ENCODE peak calls at places on chromosomes 3 and 15, in five cellular contexts. S is left lung, L is RWPE2, R is right atrium auricular region, B is stomach. V is an unnamed sample.

GRCh38 chr3:32883817-32884216 is 66.0 kb downstream of the TRIM71 start:
- DNase-seq in L (no peak), R (no peak), B (no peak), S (no peak), V (no peak)

GRCh38 chr3:8279476-8279875 is 222.1 kb upstream of the LMCD1 start:
- DNase-seq in B (no peak), S (no peak), L (no peak), R (no peak), V (no peak)

GRCh38 chr15:92869263-92869940 is 30.7 kb upstream of the CHD2 start:
- DNase-seq in L (no peak), R (no peak), B (no peak), S (no peak), V (no peak)

GRCh38 chr3:39205919-39206516 is 13.6 kb upstream of the XIRP1 start:
- DNase-seq in L (no peak), B (no peak), R (no peak), S (no peak), V (no peak)

GRCh38 chr3:168025076-168025475 is 70.6 kb downstream of the GOLIM4 start:
- DNase-seq in L (no peak), S (no peak), R (no peak), B (no peak), V (no peak)

GRCh38 chr3:177787279-177788041 is 590.2 kb upstream of the TBL1XR1 start:
- DNase-seq in S (no peak), R (no peak), L (no peak), B (no peak), V (no peak)

GRCh38 chr3:185290266-185290665 is 36.4 kb upstream of the EHHADH start:
- DNase-seq in S (no peak), R (no peak), B (no peak), L (no peak), V (no peak)

GRCh38 chr15:25652697-25653096 is 210.4 kb downstream of the ATP10A start:
- DNase-seq in B (no peak), L (no peak), S (no peak), R (no peak), V (no peak)

GRCh38 chr15:100958326-100959065 is 39.3 kb downstream of the LRRK1 start:
- DNase-seq in L (no peak), S (no peak), R (no peak), B (no peak), V (no peak)

GRCh38 chr3:4241595-4242170 is 61.5 kb upstream of the SETMAR start:
- DNase-seq in R (no peak), S (no peak), B (no peak), L (no peak), V (no peak)

GRCh38 chr3:28836199-28836598 is 444.7 kb upstream of the RBMS3 start:
- DNase-seq in R (no peak), B (no peak), S (no peak), L (no peak), V (no peak)

GRCh38 chr3:52682016-52682415 is 3.7 kb downstream of the PBRM1 start:
- DNase-seq in L (no peak), R (no peak), B (no peak), S (peak; percentile 37), V (no peak)

GRCh38 chr15:82850242-82850591 is 40.8 kb downstream of the WHAMM start:
- DNase-seq in B (no peak), L (peak; percentile 55), S (no peak), R (peak; percentile 50), V (no peak)

GRCh38 chr3:128665362-128666021 is 14.9 kb upstream of the RPN1 start:
- DNase-seq in S (no peak), R (no peak), L (no peak), B (no peak), V (no peak)

GRCh38 chr3:41158947-41159346 is 40.4 kb upstream of the CTNNB1 start:
- DNase-seq in R (no peak), S (peak; percentile 45), B (no peak), L (no peak), V (no peak)

GRCh38 chr3:140494970-140495369 is 182.9 kb upstream of the TRIM42 start:
- DNase-seq in S (no peak), R (no peak), L (no peak), B (no peak), V (no peak)

GRCh38 chr3:140497331-140497730 is 180.5 kb upstream of the TRIM42 start:
- DNase-seq in B (no peak), S (no peak), L (no peak), R (no peak), V (no peak)

GRCh38 chr3:140499114-140499757 is 178.6 kb upstream of the TRIM42 start:
- DNase-seq in S (no peak), B (no peak), L (no peak), R (no peak), V (no peak)

GRCh38 chr3:140487566-140487965 is 190.3 kb upstream of the TRIM42 start:
- DNase-seq in S (no peak), B (no peak), L (no peak), R (no peak), V (no peak)

GRCh38 chr3:140493271-140493670 is 184.6 kb upstream of the TRIM42 start:
- DNase-seq in R (no peak), L (no peak), S (no peak), B (no peak), V (no peak)
- H3K9me3 ChIP-seq in R (no peaks in the 10 kb centered on the region), L (no peaks in the 10 kb centered on the region), S (no peaks in the 10 kb centered on the region), B (no peaks in the 10 kb centered on the region), V (no peaks in the 10 kb centered on the region)

GRCh38 chr3:107345968-107346367 is 31.3 kb upstream of the CCDC54 start:
- DNase-seq in R (no peak), L (no peak), B (no peak), S (no peak), V (no peak)
- H3K27ac ChIP-seq in R (no peak overlapping the region), L (no peak overlapping the region), B (no peak overlapping the region), S (no peak overlapping the region), V (no peak overlapping the region)

DNA sequence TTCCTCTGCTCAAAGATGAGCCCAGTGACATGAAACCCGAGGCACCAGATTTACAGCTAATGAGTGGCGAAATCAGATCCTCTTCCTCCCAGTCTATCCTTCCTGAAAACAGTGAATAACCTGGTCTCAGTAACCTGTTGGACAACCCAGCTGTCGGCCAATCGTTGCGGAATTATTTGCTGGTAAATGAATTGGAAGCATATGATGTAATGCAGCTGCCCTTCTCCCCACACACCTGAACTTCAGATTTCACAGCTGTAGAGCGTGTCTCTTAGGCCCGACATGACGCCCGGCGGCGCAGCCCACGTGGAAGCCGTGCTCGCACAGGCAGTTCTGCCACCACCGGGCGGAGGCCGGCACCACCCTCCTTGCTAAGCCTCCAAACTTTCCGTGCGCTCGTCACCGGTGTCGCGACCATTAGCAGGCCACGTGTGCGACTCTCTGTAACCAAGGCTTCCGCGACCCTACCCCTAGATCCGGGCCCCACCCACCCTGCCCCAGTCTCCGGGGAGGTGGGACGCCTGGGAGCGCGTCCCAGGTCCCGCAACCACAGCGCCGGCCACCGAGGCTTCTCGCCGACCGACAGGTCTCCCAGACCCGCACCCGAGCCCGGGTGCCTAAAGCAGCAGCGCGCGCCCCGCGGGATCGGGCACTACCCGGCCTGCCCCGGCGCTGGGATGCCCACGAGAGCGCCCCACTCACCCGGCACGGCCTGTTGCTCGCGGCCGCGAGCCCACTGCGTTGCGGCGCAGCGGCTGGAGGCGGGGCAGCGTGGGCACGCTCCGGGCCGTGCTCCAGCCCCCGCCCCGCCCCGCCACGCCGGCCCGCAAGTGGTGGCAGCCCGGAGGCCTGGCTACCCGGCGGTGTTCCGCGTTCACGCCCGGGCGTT is at the start of gene RIOX2:
- DNase-seq in S (peak; percentile 78), B (peak; percentile 78), L (peak; percentile 69), R (peak; percentile 74), V (peak; percentile 95)
- TF ChIP-seq CTCF in S (no peak), B (no peak), L (no peak), R (peak; percentile 43), V (no peak)

DNA sequence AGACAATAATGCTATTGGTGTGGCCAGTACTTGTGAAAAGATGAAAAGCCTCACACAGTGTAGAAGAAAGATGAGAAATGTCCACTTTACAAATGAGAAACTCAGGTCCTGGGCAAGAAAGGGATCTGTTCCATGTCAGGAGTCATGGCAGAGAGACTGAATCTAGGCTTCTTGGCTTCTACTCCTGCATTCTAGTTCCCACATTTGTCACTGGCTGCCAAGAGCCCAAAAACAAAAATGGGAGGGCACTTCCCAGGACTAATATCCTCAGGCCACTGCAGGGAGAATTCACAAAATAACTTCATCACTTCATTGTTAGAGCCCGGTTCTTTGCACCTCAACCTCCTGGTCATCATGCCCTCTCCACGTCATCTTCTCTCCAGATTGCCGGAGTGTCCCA is 337.5 kb downstream of the NTRK3 start:
- DNase-seq in B (no peak), L (no peak), R (no peak), S (no peak), V (no peak)
- H3K9me3 ChIP-seq in B (no peaks in the 10 kb centered on the region), L (no peaks in the 10 kb centered on the region), R (no peaks in the 10 kb centered on the region), S (no peaks in the 10 kb centered on the region), V (no peaks in the 10 kb centered on the region)